ENCODE peak calls at places on chromosome 12, in eight cellular contexts. T is PC-9; N is left ventricle myocardium inferior; I is A549; L is mesendoderm; J is CD8-positive, alpha-beta T cell; K is substantia nigra; Y is ovary. A is an unnamed sample.

GRCh38 chr12:100554608-100555077 is 18.8 kb upstream of the GAS2L3 start:
- DNase-seq in L (peak), J (no peak), I (peak), Y (no peak), K (no peak), T (peak), N (no peak), A (peak)

GRCh38 chr12:75699728-75700496 is 188.5 kb upstream of the KRR1 start:
- DNase-seq in L (peak), I (no peak), T (no peak), J (no peak), K (no peak), N (no peak), Y (no peak), A (no peak)

GRCh38 chr12:78530065-78530765 is 334.4 kb upstream of the SYT1 start:
- DNase-seq in I (peak), K (no peak), Y (no peak), J (no peak), T (no peak), L (peak), N (no peak), A (no peak)

GRCh38 chr12:121295746-121296617 is 527 bp downstream of the CAMKK2 start:
- DNase-seq in K (no peak), I (peak), T (no peak), Y (peak), N (peak), J (peak), L (peak), A (no peak)

GRCh38 chr12:97386133-97386581 is 76.4 kb upstream of the RMST start:
- DNase-seq in J (no peak), N (no peak), Y (no peak), K (peak), L (peak), T (no peak), I (no peak), A (no peak)

GRCh38 chr12:93467351-93468007 is at the start of gene MRPL42:
- DNase-seq in J (peak), L (peak), K (peak), Y (peak), T (peak), N (peak), I (peak), A (peak)

GRCh38 chr12:63752283-63752682 is 27.4 kb upstream of the RXYLT1 start:
- DNase-seq in Y (no peak), L (no peak), T (no peak), K (no peak), J (no peak), N (no peak), I (no peak), A (no peak)

GRCh38 chr12:102957339-102958050 is at the start of gene ASCL1:
- DNase-seq in J (no peak), T (no peak), Y (no peak), I (peak), K (peak), N (no peak), L (peak), A (no peak)

GRCh38 chr12:114096461-114096860 is 130.3 kb upstream of the RBM19 start:
- DNase-seq in N (no peak), T (no peak), J (no peak), K (no peak), I (no peak), Y (no peak), L (no peak), A (no peak)

GRCh38 chr12:2256915-2257314 is 204.1 kb downstream of the CACNA1C start:
- DNase-seq in Y (no peak), T (no peak), N (no peak), J (no peak), I (no peak), L (no peak), K (no peak), A (no peak)

GRCh38 chr12:109125791-109126190 is 9.4 kb downstream of the ACACB start:
- DNase-seq in I (no peak), T (no peak), L (no peak), Y (no peak), K (no peak), N (no peak), J (no peak), A (no peak)

GRCh38 chr12:14828896-14829295 is 14.4 kb downstream of the ART4 start:
- DNase-seq in K (no peak), I (peak), N (no peak), T (no peak), Y (no peak), L (no peak), J (no peak), A (no peak)

GRCh38 chr12:27382126-27382795 is 49.6 kb downstream of the BMAL2 start:
- DNase-seq in Y (no peak), J (no peak), T (no peak), K (no peak), L (no peak), I (no peak), N (no peak), A (no peak)

DNA sequence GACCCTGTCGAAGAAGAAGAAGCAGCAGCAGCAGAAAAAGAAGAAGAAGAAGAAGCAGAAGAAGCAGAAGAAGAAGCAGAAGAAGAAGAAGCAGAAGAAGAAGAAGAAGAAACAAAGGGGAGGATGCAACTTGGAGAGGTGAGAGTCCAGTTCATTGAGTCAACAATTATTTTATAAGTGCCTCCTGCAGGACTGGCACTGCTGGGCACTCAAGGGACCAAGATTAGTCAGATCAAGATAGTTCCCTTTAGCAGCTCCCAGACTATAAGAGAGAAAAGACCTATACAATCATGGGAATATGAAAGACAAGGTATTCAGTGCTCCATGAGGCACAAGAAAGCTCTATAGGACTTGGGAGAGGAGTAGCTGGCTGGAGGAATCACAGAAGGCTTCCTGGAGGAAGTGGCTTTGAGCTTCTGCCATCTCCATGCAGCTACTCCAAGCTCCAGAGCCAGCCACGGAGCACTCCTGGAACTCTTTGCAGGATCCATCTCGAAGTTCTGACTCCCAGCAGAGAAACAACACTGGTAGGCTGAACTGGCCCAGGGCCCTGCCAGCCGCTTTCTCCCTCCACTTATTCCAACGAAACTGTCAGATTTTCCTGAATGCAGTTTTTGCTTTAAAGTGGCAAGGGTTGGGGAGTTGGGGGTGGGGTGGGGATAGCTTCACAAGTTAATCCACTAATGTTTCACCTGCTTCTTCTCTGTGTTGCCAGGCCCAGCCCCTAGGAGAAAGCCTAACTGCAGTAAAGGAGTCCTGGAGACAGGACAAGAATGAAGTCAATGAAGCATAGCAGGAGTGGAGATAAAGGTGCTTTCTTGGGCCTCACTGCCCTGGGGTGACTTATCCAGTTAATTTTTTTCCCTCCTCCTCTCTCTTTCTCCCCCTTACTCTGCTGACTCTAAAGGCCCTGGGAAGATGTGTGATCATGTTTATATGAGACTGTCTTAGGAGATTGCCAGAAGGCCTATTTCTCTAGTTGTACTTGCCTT is 140.1 kb upstream of the PARP11 start:
- DNase-seq in I (no peak), Y (no peak), K (no peak), N (no peak), L (no peak), J (no peak), T (no peak), A (no peak)
- H3K27ac ChIP-seq in I (peak), Y (no peak), K (no peak), N (no peak), L (peak), J (no peak), T (no peak), A (no peak)

GRCh38 chr12:92446082-92446460 is 256.7 kb upstream of the PLEKHG7 start:
- DNase-seq in L (no peak), J (no peak), Y (no peak), K (no peak), I (no peak), T (no peak), N (no peak), A (peak)
- H3K27ac ChIP-seq in L (no peak), J (no peak), Y (peak), K (no peak), I (peak), T (no peak), N (peak), A (peak)

DNA sequence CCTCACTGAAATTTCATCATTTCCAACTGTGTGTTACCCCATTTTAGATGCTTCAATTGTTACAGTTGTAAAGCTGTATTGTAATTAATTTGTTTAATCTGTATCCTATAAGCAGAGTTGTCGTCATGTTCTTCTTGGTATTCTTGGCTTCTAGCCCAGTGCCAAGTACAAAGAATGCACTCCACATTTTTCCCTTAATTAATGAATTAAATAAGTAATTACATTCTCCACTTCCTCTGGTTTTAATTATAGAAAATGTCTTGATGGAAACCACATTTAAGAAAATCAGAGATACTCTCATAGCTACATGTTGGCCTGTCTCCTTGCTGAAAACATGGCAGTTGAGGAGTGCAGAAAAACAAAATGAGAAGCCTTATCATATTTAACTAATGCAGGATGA is 749 bp downstream of the DNAI7 start:
- DNase-seq in J (no peak), Y (no peak), T (no peak), K (no peak), L (no peak), I (no peak), N (no peak), A (no peak)
- H3K27ac ChIP-seq in J (peak), Y (no peak), T (no peak), K (no peak), L (no peak), I (no peak), N (peak), A (peak)

GRCh38 chr12:52945389-52946232 is 3.3 kb upstream of the KRT18 start:
- DNase-seq in L (peak), Y (no peak), T (peak), K (no peak), J (no peak), I (peak), N (no peak), A (no peak)
- H3K27ac ChIP-seq in L (peak), Y (no peak), T (peak), K (no peak), J (no peak), I (peak), N (no peak), A (no peak)